ENCODE peak calls at places on chromosomes 2 and 18, in four cellular contexts. One of them, this sample, is unnamed.

GRCh38 chr2:72673279-72673678 is 152.6 kb downstream of the EXOC6B start:
- DNase-seq in psoas muscle: no peak
- DNase-seq in thoracic aorta: no peak
- DNase-seq in IMR-90: peak; percentile 35
- DNase-seq in this sample: no peak

GRCh38 chr2:12727641-12728040 is 10.9 kb downstream of the TRIB2 start:
- DNase-seq in psoas muscle: no peak
- DNase-seq in thoracic aorta: no peak
- DNase-seq in IMR-90: no peak
- DNase-seq in this sample: no peak

GRCh38 chr2:128403814-128404708 is 85.4 kb upstream of the HS6ST1 start:
- DNase-seq in psoas muscle: peak; percentile 4
- DNase-seq in thoracic aorta: no peak
- DNase-seq in IMR-90: no peak
- DNase-seq in this sample: peak; percentile 31

GRCh38 chr2:10009271-10009810 is 34.0 kb upstream of the KLF11 start:
- DNase-seq in psoas muscle: no peak
- DNase-seq in thoracic aorta: no peak
- DNase-seq in IMR-90: no peak
- DNase-seq in this sample: no peak

GRCh38 chr2:3242747-3243369 is 134.8 kb downstream of the EIPR1 start:
- DNase-seq in psoas muscle: no peak
- DNase-seq in thoracic aorta: no peak
- DNase-seq in IMR-90: peak; percentile 27
- DNase-seq in this sample: no peak

GRCh38 chr2:17149945-17150344 is 368.3 kb downstream of the RAD51AP2 start:
- DNase-seq in psoas muscle: no peak
- DNase-seq in thoracic aorta: no peak
- DNase-seq in IMR-90: no peak
- DNase-seq in this sample: no peak

GRCh38 chr2:43039376-43040080 is 186.9 kb downstream of the ZFP36L2 start:
- DNase-seq in psoas muscle: peak; percentile 39
- DNase-seq in thoracic aorta: no peak
- DNase-seq in IMR-90: no peak
- DNase-seq in this sample: peak; percentile 41

GRCh38 chr2:227889336-227889735 is 17.9 kb downstream of the DAW1 start:
- DNase-seq in psoas muscle: no peak
- DNase-seq in thoracic aorta: no peak
- DNase-seq in IMR-90: no peak
- DNase-seq in this sample: no peak

GRCh38 chr2:160377204-160377995 is 116.2 kb downstream of the RBMS1 start:
- DNase-seq in psoas muscle: no peak
- DNase-seq in thoracic aorta: no peak
- DNase-seq in IMR-90: peak; percentile 50
- DNase-seq in this sample: no peak

GRCh38 chr18:21912339-21913239 is 172.0 kb downstream of the MIB1 start:
- DNase-seq in psoas muscle: no peak
- DNase-seq in thoracic aorta: no peak
- DNase-seq in IMR-90: no peak
- DNase-seq in this sample: no peak

GRCh38 chr2:206084870-206085741 is 868 bp downstream of the INO80D start:
- DNase-seq in psoas muscle: peak; percentile 67
- DNase-seq in thoracic aorta: no peak
- DNase-seq in IMR-90: no peak
- DNase-seq in this sample: peak; percentile 72

GRCh38 chr18:7941533-7941932 is 374.4 kb downstream of the PTPRM start:
- DNase-seq in psoas muscle: peak; percentile 87
- DNase-seq in thoracic aorta: no peak
- DNase-seq in IMR-90: no peak
- DNase-seq in this sample: no peak

GRCh38 chr2:132815522-132815921 is 145.5 kb upstream of the LYPD1 start:
- DNase-seq in psoas muscle: no peak
- DNase-seq in thoracic aorta: no peak
- DNase-seq in IMR-90: peak; percentile 98
- DNase-seq in this sample: no peak

GRCh38 chr2:232658217-232658785 is 24.9 kb downstream of the EFHD1 start:
- DNase-seq in psoas muscle: no peak
- DNase-seq in thoracic aorta: no peak
- DNase-seq in IMR-90: no peak
- DNase-seq in this sample: no peak

GRCh38 chr2:152456262-152456661 is 121.3 kb downstream of the FMNL2 start:
- DNase-seq in psoas muscle: no peak
- DNase-seq in thoracic aorta: no peak
- DNase-seq in IMR-90: peak; percentile 20
- DNase-seq in this sample: no peak

GRCh38 chr18:76447268-76447890 is 47.7 kb downstream of the ZNF516 start:
- DNase-seq in psoas muscle: peak; percentile 46
- DNase-seq in thoracic aorta: no peak
- DNase-seq in IMR-90: no peak
- DNase-seq in this sample: no peak

GRCh38 chr2:179543361-179543901 is 278.8 kb upstream of the SESTD1 start:
- DNase-seq in psoas muscle: no peak
- DNase-seq in thoracic aorta: no peak
- DNase-seq in IMR-90: peak; percentile 10
- DNase-seq in this sample: no peak

GRCh38 chr2:65489269-65489668 is 56.9 kb upstream of the SPRED2 start:
- DNase-seq in psoas muscle: no peak
- DNase-seq in thoracic aorta: no peak
- DNase-seq in IMR-90: no peak
- DNase-seq in this sample: no peak

GRCh38 chr2:56191617-56192016 is 7.8 kb downstream of the CCDC85A start:
- DNase-seq in psoas muscle: no peak
- DNase-seq in thoracic aorta: no peak
- DNase-seq in IMR-90: peak; percentile 4
- DNase-seq in this sample: no peak

GRCh38 chr2:100269889-100270288 is 52.4 kb downstream of the LONRF2 start:
- DNase-seq in psoas muscle: no peak
- DNase-seq in thoracic aorta: no peak
- DNase-seq in IMR-90: no peak
- DNase-seq in this sample: no peak

GRCh38 chr2:239110595-239111048 is 262.7 kb downstream of the TWIST2 start:
- DNase-seq in psoas muscle: no peak
- DNase-seq in thoracic aorta: no peak
- DNase-seq in IMR-90: peak; percentile 45
- DNase-seq in this sample: no peak

GRCh38 chr2:36975306-36975705 is 9.0 kb upstream of the STRN start:
- DNase-seq in psoas muscle: no peak
- DNase-seq in thoracic aorta: no peak
- DNase-seq in IMR-90: no peak
- DNase-seq in this sample: no peak

GRCh38 chr2:229054311-229054710 is 216.8 kb downstream of the PID1 start:
- DNase-seq in psoas muscle: no peak
- DNase-seq in thoracic aorta: no peak
- DNase-seq in IMR-90: no peak
- DNase-seq in this sample: no peak
- H3K27ac ChIP-seq in psoas muscle: no peak overlapping the region
- H3K27ac ChIP-seq in thoracic aorta: no peak overlapping the region
- H3K27ac ChIP-seq in IMR-90: no peak overlapping the region
- H3K27ac ChIP-seq in this sample: no peak overlapping the region

DNA sequence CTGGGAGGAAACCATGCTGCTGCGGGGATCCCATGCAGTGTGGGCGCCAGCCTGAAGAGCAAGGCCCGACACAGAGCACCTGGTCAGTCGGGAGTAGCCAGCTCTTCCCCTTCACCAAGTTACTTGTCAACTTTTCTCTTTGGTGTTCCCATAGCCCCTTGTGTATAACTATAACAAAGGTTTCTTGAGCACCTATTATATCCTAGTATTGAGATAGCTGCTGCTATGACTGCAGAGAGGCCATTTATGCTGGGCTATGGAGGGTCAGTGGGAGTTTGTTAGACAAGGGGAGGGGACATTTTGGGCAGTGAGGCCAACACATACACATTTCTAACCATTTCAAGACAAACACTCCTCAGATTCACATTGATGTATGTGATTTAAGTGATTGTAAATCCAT is 10.8 kb downstream of the HK2 start:
- DNase-seq in psoas muscle: no peak
- DNase-seq in thoracic aorta: no peak
- DNase-seq in IMR-90: no peak
- DNase-seq in this sample: no peak
- H3K4me1 ChIP-seq in psoas muscle: peaks cover 74% of the 10 kb centered on the region
- H3K4me1 ChIP-seq in thoracic aorta: peaks cover 52% of the 10 kb centered on the region
- H3K4me1 ChIP-seq in IMR-90: peaks cover 50% of the 10 kb centered on the region
- H3K4me1 ChIP-seq in this sample: no peaks in the 10 kb centered on the region

DNA sequence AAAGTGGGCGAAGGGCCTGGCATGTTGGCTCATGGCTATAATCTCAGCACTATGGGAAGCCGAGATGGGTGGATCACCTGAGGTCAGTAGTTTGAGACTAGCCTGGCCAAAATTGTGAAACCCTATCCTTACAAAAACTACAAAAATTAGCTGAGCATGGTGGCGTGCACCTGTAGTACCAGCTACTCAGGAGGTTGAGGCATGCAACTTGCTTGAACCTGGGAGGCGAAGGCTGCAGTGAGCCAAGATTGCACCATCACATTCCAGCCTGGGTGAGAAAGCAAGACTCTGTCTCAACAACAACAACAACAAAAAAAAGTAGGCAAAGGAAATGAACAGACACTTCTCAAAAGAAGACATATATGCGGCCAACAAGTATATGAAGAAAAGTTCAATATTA is 196.5 kb downstream of the RAB3GAP1 start:
- DNase-seq in psoas muscle: no peak
- DNase-seq in thoracic aorta: no peak
- DNase-seq in IMR-90: no peak
- DNase-seq in this sample: no peak
- H3K9me3 ChIP-seq in psoas muscle: no peaks in the 10 kb centered on the region
- H3K9me3 ChIP-seq in thoracic aorta: peaks cover 4% of the 10 kb centered on the region
- H3K9me3 ChIP-seq in IMR-90: no peaks in the 10 kb centered on the region
- H3K9me3 ChIP-seq in this sample: no peaks in the 10 kb centered on the region

GRCh38 chr2:41722668-41723369 is 325.0 kb upstream of the PKDCC start:
- DNase-seq in psoas muscle: no peak
- DNase-seq in thoracic aorta: peak; percentile 11
- DNase-seq in IMR-90: peak; percentile 52
- DNase-seq in this sample: peak; percentile 72

GRCh38 chr2:41718703-41719102 is 329.1 kb upstream of the PKDCC start:
- DNase-seq in psoas muscle: no peak
- DNase-seq in thoracic aorta: no peak
- DNase-seq in IMR-90: no peak
- DNase-seq in this sample: no peak

GRCh38 chr2:41720298-41720697 is 327.5 kb upstream of the PKDCC start:
- DNase-seq in psoas muscle: no peak
- DNase-seq in thoracic aorta: no peak
- DNase-seq in IMR-90: no peak
- DNase-seq in this sample: no peak

GRCh38 chr2:41719756-41720155 is 328.1 kb upstream of the PKDCC start:
- DNase-seq in psoas muscle: no peak
- DNase-seq in thoracic aorta: no peak
- DNase-seq in IMR-90: no peak
- DNase-seq in this sample: no peak

GRCh38 chr2:41720702-41721344 is 327.0 kb upstream of the PKDCC start:
- DNase-seq in psoas muscle: no peak
- DNase-seq in thoracic aorta: no peak
- DNase-seq in IMR-90: peak; percentile 35
- DNase-seq in this sample: no peak
- H3K27ac ChIP-seq in psoas muscle: peak overlapping the region; percentile 27
- H3K27ac ChIP-seq in thoracic aorta: peak overlapping the region; percentile 8
- H3K27ac ChIP-seq in IMR-90: no peak overlapping the region
- H3K27ac ChIP-seq in this sample: peak overlapping the region; percentile 68

GRCh38 chr2:110866036-110866435 is 133.7 kb downstream of the ACOXL start:
- DNase-seq in psoas muscle: no peak
- DNase-seq in thoracic aorta: no peak
- DNase-seq in IMR-90: no peak
- DNase-seq in this sample: no peak
- H3K4me1 ChIP-seq in psoas muscle: no peaks in the 10 kb centered on the region
- H3K4me1 ChIP-seq in thoracic aorta: no peaks in the 10 kb centered on the region
- H3K4me1 ChIP-seq in IMR-90: no peaks in the 10 kb centered on the region
- H3K4me1 ChIP-seq in this sample: no peaks in the 10 kb centered on the region

GRCh38 chr2:159015174-159015573 is 46.7 kb downstream of the TANC1 start:
- DNase-seq in psoas muscle: no peak
- DNase-seq in thoracic aorta: no peak
- DNase-seq in IMR-90: no peak
- DNase-seq in this sample: no peak
- H3K9me3 ChIP-seq in psoas muscle: peaks cover 7% of the 10 kb centered on the region
- H3K9me3 ChIP-seq in thoracic aorta: peaks cover 10% of the 10 kb centered on the region
- H3K9me3 ChIP-seq in IMR-90: peaks cover 15% of the 10 kb centered on the region
- H3K9me3 ChIP-seq in this sample: no peaks in the 10 kb centered on the region

GRCh38 chr2:68294187-68294586 is 25.6 kb downstream of the CNRIP1 start:
- DNase-seq in psoas muscle: no peak
- DNase-seq in thoracic aorta: no peak
- DNase-seq in IMR-90: no peak
- DNase-seq in this sample: no peak

GRCh38 chr2:68290825-68291224 is 28.9 kb downstream of the CNRIP1 start:
- DNase-seq in psoas muscle: no peak
- DNase-seq in thoracic aorta: no peak
- DNase-seq in IMR-90: no peak
- DNase-seq in this sample: no peak

GRCh38 chr2:68292108-68292710 is 27.5 kb downstream of the CNRIP1 start:
- DNase-seq in psoas muscle: no peak
- DNase-seq in thoracic aorta: no peak
- DNase-seq in IMR-90: peak; percentile 37
- DNase-seq in this sample: no peak

GRCh38 chr2:68293024-68293423 is 26.7 kb downstream of the CNRIP1 start:
- DNase-seq in psoas muscle: no peak
- DNase-seq in thoracic aorta: no peak
- DNase-seq in IMR-90: no peak
- DNase-seq in this sample: no peak

GRCh38 chr2:68291317-68291716 is 28.4 kb downstream of the CNRIP1 start:
- DNase-seq in psoas muscle: no peak
- DNase-seq in thoracic aorta: no peak
- DNase-seq in IMR-90: no peak
- DNase-seq in this sample: no peak
- H3K27ac ChIP-seq in psoas muscle: peak overlapping the region; percentile 94
- H3K27ac ChIP-seq in thoracic aorta: no peak overlapping the region
- H3K27ac ChIP-seq in IMR-90: no peak overlapping the region
- H3K27ac ChIP-seq in this sample: no peak overlapping the region

GRCh38 chr2:120376101-120376500 is 30.2 kb downstream of the INHBB start:
- DNase-seq in psoas muscle: peak; percentile 24
- DNase-seq in thoracic aorta: no peak
- DNase-seq in IMR-90: no peak
- DNase-seq in this sample: no peak

GRCh38 chr2:120374821-120375220 is 28.9 kb downstream of the INHBB start:
- DNase-seq in psoas muscle: no peak
- DNase-seq in thoracic aorta: no peak
- DNase-seq in IMR-90: no peak
- DNase-seq in this sample: no peak

GRCh38 chr2:120376679-120377640 is 31.0 kb downstream of the INHBB start:
- DNase-seq in psoas muscle: peak; percentile 36
- DNase-seq in thoracic aorta: no peak
- DNase-seq in IMR-90: no peak
- DNase-seq in this sample: no peak

GRCh38 chr2:120373424-120373823 is 27.5 kb downstream of the INHBB start:
- DNase-seq in psoas muscle: peak; percentile 26
- DNase-seq in thoracic aorta: no peak
- DNase-seq in IMR-90: no peak
- DNase-seq in this sample: no peak

GRCh38 chr2:120375251-120376020 is 29.5 kb downstream of the INHBB start:
- DNase-seq in psoas muscle: peak; percentile 35
- DNase-seq in thoracic aorta: no peak
- DNase-seq in IMR-90: no peak
- DNase-seq in this sample: no peak
- H3K4me1 ChIP-seq in psoas muscle: no peaks in the 10 kb centered on the region
- H3K4me1 ChIP-seq in thoracic aorta: no peaks in the 10 kb centered on the region
- H3K4me1 ChIP-seq in IMR-90: no peaks in the 10 kb centered on the region
- H3K4me1 ChIP-seq in this sample: no peaks in the 10 kb centered on the region

This sample was measured in tibial artery.